ENCODE peak calls at places on chromosomes 16 and 17, in six cellular contexts. C, H, O, N, J and X are unnamed samples.

GRCh38 chr16:53743149-53743566 is 39.2 kb downstream of the FTO start:
- DNase-seq in C (no peak), H (no peak), O (peak), N (peak), J (no peak), X (peak)

GRCh38 chr16:87327798-87328495 is 10.8 kb upstream of the C16orf95 start:
- DNase-seq in C (no peak), H (no peak), O (no peak), N (no peak), J (no peak), X (no peak)

GRCh38 chr17:39979865-39980401 is 674 bp upstream of the PSMD3 start:
- DNase-seq in C (no peak), H (no peak), O (no peak), N (peak), J (no peak), X (peak)

GRCh38 chr16:20385844-20386832 is 18.4 kb downstream of the PDILT start:
- DNase-seq in C (peak), H (peak), O (peak), N (peak), J (no peak), X (peak)

GRCh38 chr17:19338031-19338990 is 24.2 kb downstream of the B9D1 start:
- DNase-seq in C (peak), H (no peak), O (peak), N (peak), J (peak), X (peak)

GRCh38 chr16:31081428-31082351 is 7.1 kb downstream of the PRSS53 start:
- DNase-seq in C (no peak), H (no peak), O (no peak), N (no peak), J (no peak), X (no peak)

GRCh38 chr17:40993856-40994255 is at the start of gene KRTAP3-3:
- DNase-seq in C (no peak), H (no peak), O (no peak), N (no peak), J (no peak), X (no peak)

GRCh38 chr16:22206847-22207714 is 1.0 kb downstream of the EEF2K start:
- DNase-seq in C (peak), H (peak), O (peak), N (peak), J (no peak), X (peak)

GRCh38 chr17:42305543-42306384 is 17.5 kb downstream of the STAT5A start:
- DNase-seq in C (no peak), H (no peak), O (no peak), N (no peak), J (no peak), X (no peak)

GRCh38 chr16:88471575-88471974 is 18.5 kb downstream of the ZFPM1 start:
- DNase-seq in C (no peak), H (no peak), O (no peak), N (no peak), J (no peak), X (peak)

GRCh38 chr16:10870808-10871156 is 6.2 kb upstream of the CIITA start:
- DNase-seq in C (no peak), H (no peak), O (no peak), N (no peak), J (no peak), X (no peak)

GRCh38 chr16:73337371-73337770 is 289.4 kb upstream of the ZFHX3 start:
- DNase-seq in C (no peak), H (no peak), O (no peak), N (no peak), J (no peak), X (no peak)

GRCh38 chr16:9957433-9957832 is 224.8 kb downstream of the GRIN2A start:
- DNase-seq in C (no peak), H (no peak), O (no peak), N (no peak), J (no peak), X (no peak)

GRCh38 chr16:73092236-73092781 is 44.4 kb upstream of the ZFHX3 start:
- DNase-seq in C (no peak), H (no peak), O (no peak), N (peak), J (no peak), X (no peak)

GRCh38 chr16:10983175-10983558 is 38.8 kb downstream of the CLEC16A start:
- DNase-seq in C (no peak), H (no peak), O (no peak), N (no peak), J (no peak), X (peak)

GRCh38 chr17:39781028-39781800 is 43.5 kb downstream of the GRB7 start:
- DNase-seq in C (no peak), H (no peak), O (no peak), N (no peak), J (no peak), X (no peak)

GRCh38 chr16:26951950-26952349 is 114.8 kb upstream of the C16orf82 start:
- DNase-seq in C (no peak), H (no peak), O (no peak), N (no peak), J (no peak), X (no peak)

GRCh38 chr17:19738757-19739156 is 9.3 kb downstream of the ALDH3A1 start:
- DNase-seq in C (no peak), H (no peak), O (no peak), N (no peak), J (no peak), X (no peak)

GRCh38 chr16:47051031-47051430 is 77.6 kb upstream of the DNAJA2 start:
- DNase-seq in C (no peak), H (no peak), O (no peak), N (no peak), J (no peak), X (no peak)